ENCODE peak calls at places on chromosomes 6 and 20, in four cellular contexts. Q is IMR-90, R is psoas muscle, Z is ovary. X is an unnamed sample.

GRCh38 chr6:130365166-130366010 is 429 bp upstream of the TMEM200A start:
- DNase-seq in Z (peak), R (peak), Q (peak), X (no peak)

GRCh38 chr20:1188347-1188746 is 3.6 kb upstream of the TMEM74B start:
- DNase-seq in Z (no peak), Q (no peak), R (no peak), X (no peak)

GRCh38 chr6:157714153-157714490 is 108.9 kb upstream of the SNX9 start:
- DNase-seq in R (no peak), Q (peak), Z (no peak), X (no peak)

GRCh38 chr6:158081657-158081935 is 86.5 kb downstream of the SERAC1 start:
- DNase-seq in Q (no peak), R (no peak), Z (no peak), X (no peak)

GRCh38 chr6:150932976-150933375 is 67.5 kb downstream of the MTHFD1L start:
- DNase-seq in R (no peak), Z (no peak), Q (peak), X (no peak)

GRCh38 chr20:31719644-31720485 is 2.8 kb downstream of the BCL2L1 start:
- DNase-seq in R (no peak), Q (no peak), Z (no peak), X (no peak)

GRCh38 chr6:137271245-137272183 is 52.3 kb upstream of the IFNGR1 start:
- DNase-seq in Z (no peak), R (no peak), Q (peak), X (no peak)

GRCh38 chr6:71011861-71012260 is 55.0 kb upstream of the B3GAT2 start:
- DNase-seq in Q (no peak), R (no peak), Z (no peak), X (no peak)

GRCh38 chr20:23257848-23258746 is 92.5 kb upstream of the NXT1 start:
- DNase-seq in Z (no peak), Q (peak), R (no peak), X (peak)

GRCh38 chr20:45433316-45433715 is 17.4 kb downstream of the PIGT start:
- DNase-seq in R (peak), Q (peak), Z (no peak), X (no peak)

GRCh38 chr20:10674684-10675455 is 1.1 kb upstream of the JAG1 start:
- DNase-seq in Q (peak), R (peak), Z (peak), X (no peak)

GRCh38 chr6:32087574-32088486 is 21.3 kb downstream of the TNXB start:
- DNase-seq in Q (peak), R (peak), Z (peak), X (no peak)

GRCh38 chr6:358432-358831 is 33.1 kb upstream of the IRF4 start:
- DNase-seq in R (no peak), Q (no peak), Z (no peak), X (no peak)

GRCh38 chr6:36504982-36505381 is 42.3 kb downstream of the STK38 start:
- DNase-seq in Z (no peak), Q (peak), R (no peak), X (no peak)

GRCh38 chr6:116536216-116536621 is 9.3 kb downstream of the TRAPPC3L start:
- DNase-seq in R (no peak), Z (no peak), Q (peak), X (peak)

GRCh38 chr6:105459049-105459448 is 56.2 kb upstream of the PREP start:
- DNase-seq in R (no peak), Q (no peak), Z (no peak), X (peak)

GRCh38 chr6:28880894-28881780 is 42.6 kb downstream of the TRIM27 start:
- DNase-seq in Z (peak), R (peak), Q (peak), X (no peak)

GRCh38 chr6:45375449-45375848 is 2.3 kb downstream of the SUPT3H start:
- DNase-seq in Q (no peak), R (no peak), Z (no peak), X (no peak)

GRCh38 chr6:145086197-145086596 is 649.1 kb downstream of the EPM2A start:
- DNase-seq in Q (no peak), Z (no peak), R (no peak), X (no peak)

GRCh38 chr6:54892831-54893230 is 46.3 kb downstream of the FAM83B start:
- DNase-seq in Z (no peak), Q (peak), R (no peak), X (peak)

GRCh38 chr20:11333634-11334033 is 584.1 kb upstream of the BTBD3 start:
- DNase-seq in Q (no peak), R (no peak), Z (no peak), X (no peak)

GRCh38 chr6:158037771-158038170 is 56.1 kb downstream of the SYNJ2 start:
- DNase-seq in Z (no peak), Q (no peak), R (no peak), X (no peak)

GRCh38 chr20:53883098-53883762 is 187.2 kb downstream of the BCAS1 start:
- DNase-seq in R (no peak), Z (no peak), Q (peak), X (no peak)

GRCh38 chr20:5074050-5074674 is 45.6 kb downstream of the PCNA start:
- DNase-seq in R (no peak), Q (no peak), Z (no peak), X (no peak)

GRCh38 chr6:154872605-154873004 is 122.5 kb upstream of the TIAM2 start:
- DNase-seq in Q (no peak), R (no peak), Z (no peak), X (no peak)

DNA sequence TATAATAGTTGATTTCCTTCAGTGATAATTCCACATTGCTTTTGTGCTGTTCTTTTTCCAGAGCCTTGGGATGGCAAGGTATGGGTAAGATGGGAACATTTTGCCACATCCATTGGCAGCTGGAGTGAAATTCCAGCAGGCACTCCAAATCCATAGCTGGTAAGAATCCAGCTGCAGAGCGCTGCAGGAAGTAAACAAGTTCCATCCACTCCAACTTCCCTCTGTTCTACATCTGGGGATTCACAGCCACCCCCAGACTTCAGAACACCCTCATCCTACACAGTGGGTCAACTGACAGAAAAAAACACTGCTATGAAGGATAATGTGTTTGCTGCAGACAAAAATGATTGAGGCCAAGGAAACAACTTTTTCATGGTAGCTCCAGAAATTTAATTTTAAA is 747.8 kb downstream of the MAFB start:
- DNase-seq in Z (no peak), R (no peak), Q (no peak), X (no peak)
- H3K27ac ChIP-seq in Z (no peak), R (no peak), Q (no peak), X (no peak)

DNA sequence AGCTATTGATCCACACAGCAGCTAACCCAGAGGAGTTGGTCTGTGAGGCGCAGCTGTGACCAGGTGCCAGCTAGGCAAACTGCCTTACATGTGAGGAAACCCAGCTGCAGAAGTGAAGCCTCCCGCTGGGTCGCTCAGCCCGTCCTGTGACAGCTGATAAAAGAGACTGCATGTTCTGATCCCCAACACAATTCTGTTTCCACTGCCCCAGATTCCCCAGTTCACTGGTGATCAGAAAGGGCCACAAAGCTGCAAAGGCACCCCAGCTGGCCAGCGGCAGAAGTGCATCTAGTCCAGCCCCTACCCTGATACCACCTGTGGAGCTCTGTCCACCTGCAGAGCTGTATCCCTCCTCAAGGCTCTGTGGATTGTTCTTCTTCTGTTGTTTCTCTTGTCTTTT is 64.5 kb downstream of the CTNNBL1 start:
- DNase-seq in Q (no peak), Z (no peak), R (no peak), X (no peak)
- H3K27ac ChIP-seq in Q (no peak), Z (no peak), R (no peak), X (no peak)

GRCh38 chr6:152401978-152402377 is 235.2 kb downstream of the SYNE1 start:
- DNase-seq in Q (peak), R (no peak), Z (no peak), X (peak)
- H3K27ac ChIP-seq in Q (no peak), R (no peak), Z (no peak), X (peak)

GRCh38 chr6:89311853-89312531 is 3.1 kb downstream of the GABRR2 start:
- DNase-seq in R (peak), Z (peak), Q (peak), X (no peak)
- H3K27ac ChIP-seq in R (peak), Z (no peak), Q (no peak), X (no peak)

GRCh38 chr20:35823937-35824336 is 52.1 kb downstream of the PHF20 start:
- DNase-seq in Q (peak), R (no peak), Z (no peak), X (no peak)

GRCh38 chr20:35826361-35826760 is 54.5 kb downstream of the PHF20 start:
- DNase-seq in R (no peak), Q (no peak), Z (no peak), X (no peak)

GRCh38 chr20:35820715-35821114 is 48.9 kb downstream of the PHF20 start:
- DNase-seq in Z (no peak), Q (peak), R (no peak), X (no peak)

GRCh38 chr20:35823147-35823546 is 51.3 kb downstream of the PHF20 start:
- DNase-seq in Q (no peak), Z (no peak), R (no peak), X (no peak)

GRCh38 chr20:35821807-35822242 is 50.0 kb downstream of the PHF20 start:
- DNase-seq in R (no peak), Z (no peak), Q (peak), X (no peak)
- H3K27ac ChIP-seq in R (peak), Z (no peak), Q (peak), X (no peak)

DNA sequence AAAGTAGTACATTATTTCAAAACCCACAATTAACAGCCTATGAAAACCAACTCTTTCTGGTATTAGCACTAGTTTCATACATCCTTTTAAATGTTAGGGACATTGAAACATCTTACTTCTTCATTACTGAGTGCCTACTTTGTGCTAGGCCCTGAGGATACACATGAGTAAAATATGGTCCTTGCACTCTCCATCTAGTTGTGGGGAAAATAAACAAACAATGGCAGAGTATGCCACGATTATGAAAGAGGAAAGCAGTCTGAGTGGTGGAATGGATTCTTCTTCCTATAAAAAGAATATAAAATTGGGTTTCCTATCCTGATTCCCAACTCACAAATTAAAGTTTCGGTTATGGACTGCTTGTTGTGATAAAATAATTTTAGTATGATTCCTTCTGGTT is 84.9 kb downstream of the ATXN1 start:
- DNase-seq in Z (no peak), R (no peak), Q (no peak), X (no peak)
- H3K27ac ChIP-seq in Z (no peak), R (peak), Q (no peak), X (no peak)

DNA sequence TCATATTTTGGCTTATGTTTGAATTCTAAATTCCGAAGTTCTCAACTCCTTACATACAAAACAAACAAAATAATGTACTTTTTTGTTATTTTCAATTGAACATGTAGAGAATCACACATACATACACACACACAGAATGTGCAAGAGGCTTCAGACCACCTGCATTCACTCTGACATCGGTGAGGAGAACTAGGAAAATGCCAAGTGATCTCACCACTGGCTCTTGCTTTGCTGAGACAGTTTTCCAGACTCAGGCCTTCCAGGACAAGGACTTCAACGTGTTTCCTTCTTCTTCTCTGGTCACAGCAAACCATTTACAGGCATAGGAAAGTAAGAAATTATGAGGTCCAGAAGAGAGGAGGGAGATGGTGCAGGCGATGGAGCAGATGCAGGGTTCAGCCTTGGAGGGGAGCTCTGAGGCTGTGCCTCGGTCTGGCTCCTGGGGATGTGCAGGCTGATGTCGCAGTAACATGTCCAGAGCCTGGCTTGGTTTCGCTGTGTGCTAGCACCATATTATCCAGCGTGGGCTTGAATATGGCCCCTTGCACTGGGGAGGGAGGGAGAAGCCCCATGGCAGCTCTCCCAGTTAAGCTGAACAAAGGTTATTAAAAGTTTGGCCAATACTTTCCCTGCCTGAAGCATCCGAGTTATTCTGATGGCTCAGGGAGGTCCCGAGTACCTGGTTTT is 93.3 kb downstream of the DACT2 start:
- DNase-seq in Z (no peak), Q (no peak), R (no peak), X (no peak)
- H3K27ac ChIP-seq in Z (no peak), Q (no peak), R (no peak), X (no peak)

GRCh38 chr6:132061381-132061780 is 110.2 kb upstream of the CCN2 start:
- DNase-seq in R (no peak), Q (no peak), Z (no peak), X (no peak)
- H3K27ac ChIP-seq in R (no peak), Q (peak), Z (no peak), X (no peak)

GRCh38 chr20:64048402-64049044 is 916 bp downstream of the SOX18 start:
- DNase-seq in Q (no peak), Z (no peak), R (no peak), X (no peak)

GRCh38 chr20:64050261-64051032 is 1.0 kb upstream of the SOX18 start:
- DNase-seq in Z (no peak), R (no peak), Q (no peak), X (no peak)

GRCh38 chr20:64049060-64049886 is at the start of gene SOX18:
- DNase-seq in R (no peak), Z (no peak), Q (peak), X (no peak)

GRCh38 chr20:64051033-64051452 is 1.6 kb upstream of the SOX18 start:
- DNase-seq in Q (no peak), Z (no peak), R (no peak), X (no peak)

GRCh38 chr20:64049887-64050260 is 435 bp upstream of the SOX18 start:
- DNase-seq in Q (no peak), R (no peak), Z (no peak), X (no peak)
- H3K27ac ChIP-seq in Q (no peak), R (peak), Z (no peak), X (no peak)

DNA sequence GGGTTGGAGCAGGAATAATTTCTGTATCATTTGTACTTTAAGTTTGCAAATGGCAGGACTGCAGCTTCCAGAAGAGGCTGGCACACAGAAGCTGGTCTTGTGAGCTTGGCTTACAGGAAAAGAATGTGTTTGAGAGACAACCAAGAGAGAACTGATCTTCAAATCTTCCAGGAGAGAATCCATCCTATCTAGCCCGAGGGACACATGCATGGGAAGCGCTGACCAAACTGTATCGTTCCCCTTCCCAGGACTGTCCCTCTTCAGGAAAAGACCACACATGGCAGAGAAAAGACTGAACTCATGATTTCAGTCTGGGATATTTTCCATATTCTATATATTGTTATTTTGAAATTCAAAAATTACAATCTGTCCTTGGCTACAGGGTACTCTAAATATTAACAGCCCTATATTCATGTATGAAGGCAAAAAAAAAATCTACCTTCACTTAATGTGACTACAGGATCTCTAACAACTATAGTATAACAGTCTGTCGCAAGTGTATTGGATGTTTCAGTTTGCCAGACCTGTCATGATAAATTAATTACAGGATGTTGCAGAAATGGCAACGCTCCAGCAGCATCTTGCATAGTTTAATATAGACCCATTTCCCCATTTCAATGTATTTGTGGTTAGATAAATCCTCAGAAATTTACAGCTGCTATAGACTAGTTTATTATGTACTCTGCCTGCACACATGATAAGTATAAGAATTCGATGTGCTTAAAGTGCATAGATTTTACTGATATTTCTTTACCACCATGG is 99.4 kb downstream of the MYB start:
- DNase-seq in Z (no peak), R (no peak), Q (peak), X (no peak)
- H3K27ac ChIP-seq in Z (no peak), R (no peak), Q (no peak), X (no peak)

X was measured in epithelial cell of prostate.